ENCODE peak calls at places on chromosome 3, in eight cellular contexts. W is choroid plexus epithelial cell; B is activated CD8-positive, alpha-beta memory T cell treated with anti-CD3 and anti-CD28 coated beads for 48 hours; V is activated CD4-positive, alpha-beta T cell treated with anti-CD3 and anti-CD28 coated beads, Interleukin-2, amount 50 U/mL, for 48 hours; U is NCI-H146; A is MG63; P is BJ; E is AG08396. Z is an unnamed sample.

GRCh38 chr3:98612587-98612986 is 19.2 kb upstream of the CPOX start:
- DNase-seq in E (no peak), A (no peak), V (no peak), U (no peak), P (no peak), B (no peak), W (no peak), Z (peak; percentile 10)

GRCh38 chr3:78900879-78901278 is 866.9 kb downstream of the ROBO1 start:
- DNase-seq in P (no peak), E (no peak), U (no peak), B (no peak), V (no peak), A (no peak), W (no peak), Z (no peak)

GRCh38 chr3:61613666-61614065 is 52.3 kb downstream of the PTPRG start:
- DNase-seq in V (no peak), P (no peak), W (peak; percentile 37), U (no peak), B (no peak), A (no peak), E (no peak), Z (no peak)

GRCh38 chr3:33417051-33417673 is 23.0 kb downstream of the UBP1 start:
- DNase-seq in W (peak; percentile 65), P (no peak), B (no peak), A (no peak), E (no peak), V (peak; percentile 28), U (no peak), Z (no peak)

GRCh38 chr3:181839915-181840295 is 128.2 kb downstream of the SOX2 start:
- DNase-seq in V (no peak), A (no peak), P (no peak), E (no peak), U (no peak), B (no peak), W (no peak), Z (no peak)

GRCh38 chr3:23807161-23808015 is 1.6 kb downstream of the UBE2E1 start:
- DNase-seq in W (peak; percentile 64), P (no peak), B (no peak), V (no peak), A (no peak), U (no peak), E (peak; percentile 56), Z (peak; percentile 43)

GRCh38 chr3:151395806-151396205 is 11.3 kb upstream of the P2RY12 start:
- DNase-seq in U (no peak), A (no peak), V (no peak), P (peak; percentile 25), B (no peak), E (no peak), W (no peak), Z (peak; percentile 1)

GRCh38 chr3:10344147-10344943 is 23.4 kb upstream of the SEC13 start:
- DNase-seq in B (no peak), V (peak; percentile 74), W (peak; percentile 68), A (no peak), E (peak; percentile 73), U (no peak), P (no peak), Z (peak; percentile 76)

GRCh38 chr3:109685084-109686079 is 348.0 kb upstream of the DPPA4 start:
- DNase-seq in B (no peak), W (peak; percentile 99), V (no peak), P (peak; percentile 90), U (no peak), A (peak; percentile 99), E (peak; percentile 85), Z (peak; percentile 85)

GRCh38 chr3:98732239-98733054 is 30.7 kb upstream of the ST3GAL6 start:
- DNase-seq in U (peak; percentile 60), B (no peak), A (peak; percentile 56), E (peak; percentile 64), P (no peak), W (peak; percentile 26), V (peak; percentile 20), Z (no peak)

GRCh38 chr3:195170521-195170920 is 100.4 kb downstream of the XXYLT1 start:
- DNase-seq in W (no peak), B (no peak), A (no peak), U (no peak), E (no peak), P (no peak), V (no peak), Z (no peak)

GRCh38 chr3:136893848-136894443 is 31.9 kb downstream of the NCK1 start:
- DNase-seq in V (no peak), B (no peak), W (peak; percentile 80), A (peak; percentile 25), U (no peak), E (peak; percentile 62), P (peak; percentile 46), Z (no peak)

GRCh38 chr3:123028233-123028828 is 768 bp upstream of the SEMA5B start:
- DNase-seq in W (peak; percentile 89), E (peak; percentile 83), V (peak; percentile 19), B (no peak), P (no peak), A (peak; percentile 46), U (peak; percentile 84), Z (peak; percentile 76)

GRCh38 chr3:71693641-71694040 is 31.6 kb downstream of the EIF4E3 start:
- DNase-seq in U (no peak), A (no peak), E (no peak), P (no peak), B (no peak), W (peak; percentile 59), V (no peak), Z (no peak)

GRCh38 chr3:62073038-62073437 is 300.3 kb downstream of the FEZF2 start:
- DNase-seq in A (no peak), E (peak; percentile 10), B (no peak), U (no peak), P (no peak), W (no peak), V (no peak), Z (no peak)

GRCh38 chr3:123071581-123071980 is 4.8 kb downstream of the PDIA5 start:
- DNase-seq in P (no peak), V (no peak), B (no peak), A (no peak), W (no peak), U (no peak), E (no peak), Z (no peak)

GRCh38 chr3:127072221-127072771 is 89.4 kb downstream of the PLXNA1 start:
- DNase-seq in W (no peak), P (no peak), A (no peak), V (no peak), B (no peak), U (no peak), E (no peak), Z (no peak)

GRCh38 chr3:31934018-31934417 is 47.0 kb downstream of the OSBPL10 start:
- DNase-seq in U (no peak), A (peak; percentile 10), B (no peak), E (no peak), P (no peak), W (peak; percentile 26), V (no peak), Z (peak; percentile 58)

GRCh38 chr3:69568458-69568857 is 170.8 kb upstream of the MITF start:
- DNase-seq in A (no peak), E (peak; percentile 8), W (peak; percentile 71), V (no peak), P (peak; percentile 20), U (no peak), B (no peak), Z (no peak)

GRCh38 chr3:24318668-24319287 is 175.9 kb downstream of the THRB start:
- DNase-seq in P (peak; percentile 24), A (no peak), E (peak; percentile 23), V (no peak), W (peak; percentile 65), B (no peak), U (no peak), Z (no peak)

GRCh38 chr3:161409858-161410257 is 38.5 kb upstream of the SPTSSB start:
- DNase-seq in B (no peak), E (no peak), W (no peak), A (no peak), U (no peak), P (no peak), V (no peak), Z (no peak)

GRCh38 chr3:37981348-37981664 is 9.3 kb upstream of the VILL start:
- DNase-seq in W (no peak), E (no peak), A (no peak), B (no peak), U (no peak), P (no peak), V (no peak), Z (no peak)

GRCh38 chr3:157793745-157794144 is 290.5 kb upstream of the VEPH1 start:
- DNase-seq in V (no peak), E (no peak), P (no peak), W (no peak), A (no peak), B (no peak), U (no peak), Z (no peak)

GRCh38 chr3:123067689-123068226 is 933 bp downstream of the PDIA5 start:
- DNase-seq in W (no peak), U (peak; percentile 49), V (peak; percentile 43), A (peak; percentile 41), P (no peak), E (peak; percentile 27), B (no peak), Z (peak; percentile 26)

GRCh38 chr3:106093616-106094015 is 224.8 kb upstream of the CBLB start:
- DNase-seq in U (no peak), P (no peak), E (no peak), W (no peak), B (no peak), V (no peak), A (peak; percentile 15), Z (no peak)

GRCh38 chr3:187165144-187165543 is 25.8 kb upstream of the RPL39L start:
- DNase-seq in W (peak; percentile 75), E (peak; percentile 34), A (no peak), P (no peak), U (peak; percentile 77), V (peak; percentile 13), B (no peak), Z (peak; percentile 63)

GRCh38 chr3:9026320-9027040 is 63.2 kb upstream of the RAD18 start:
- DNase-seq in A (no peak), W (no peak), E (no peak), U (no peak), V (no peak), B (no peak), P (no peak), Z (no peak)

GRCh38 chr3:194497799-194498575 is 11.2 kb upstream of the ATP13A3 start:
- DNase-seq in P (no peak), V (no peak), A (no peak), U (no peak), W (no peak), B (no peak), E (no peak), Z (no peak)

GRCh38 chr3:46921041-46921440 is 43.5 kb downstream of the PTH1R start:
- DNase-seq in B (no peak), P (no peak), A (no peak), W (no peak), E (no peak), V (no peak), U (no peak), Z (no peak)

GRCh38 chr3:12420393-12420792 is 63.9 kb upstream of the TSEN2 start:
- DNase-seq in V (peak; percentile 59), W (no peak), U (no peak), A (no peak), B (no peak), P (no peak), E (no peak), Z (no peak)

GRCh38 chr3:167887096-167887495 is 151.6 kb downstream of the SERPINI1 start:
- DNase-seq in A (no peak), V (no peak), W (peak; percentile 11), U (no peak), P (no peak), E (no peak), B (no peak), Z (peak; percentile 46)

GRCh38 chr3:17412950-17413530 is 329.4 kb downstream of the TBC1D5 start:
- DNase-seq in B (no peak), P (no peak), E (peak; percentile 29), U (peak; percentile 72), W (peak; percentile 84), A (no peak), V (no peak), Z (peak; percentile 79)

GRCh38 chr3:72517804-72518442 is 330.3 kb downstream of the SHQ1 start:
- DNase-seq in P (no peak), V (no peak), B (no peak), E (no peak), U (no peak), A (no peak), W (peak; percentile 35), Z (no peak)

GRCh38 chr3:195421410-195421809 is 21.4 kb downstream of the ACAP2 start:
- DNase-seq in B (no peak), A (no peak), W (no peak), P (no peak), V (no peak), E (no peak), U (no peak), Z (no peak)